ENCODE peak calls at places on chromosomes 1 and 21, in ten cellular contexts. D, T, U, N, H, F, R, V, C and Z are unnamed samples.

GRCh38 chr1:22104865-22105437 is 37.9 kb downstream of the WNT4 start:
- DNase-seq in R (no peak), U (no peak), F (no peak), H (no peak), V (no peak), T (no peak), N (no peak), C (peak; percentile 52), D (no peak), Z (no peak)

GRCh38 chr1:86517336-86517735 is 29.5 kb upstream of the CLCA4 start:
- DNase-seq in F (no peak), D (no peak), C (no peak), H (no peak), U (peak; percentile 1), R (no peak), V (no peak), T (no peak), N (no peak), Z (no peak)

GRCh38 chr1:10490271-10490970 is 15.7 kb downstream of the PEX14 start:
- DNase-seq in F (no peak), D (no peak), T (no peak), R (no peak), C (no peak), H (no peak), U (no peak), N (no peak), V (no peak), Z (no peak)

GRCh38 chr1:31413405-31414005 is 492 bp downstream of the SERINC2 start:
- DNase-seq in T (no peak), V (peak; percentile 44), U (no peak), D (no peak), R (no peak), H (peak; percentile 86), N (peak; percentile 56), C (no peak), F (no peak), Z (no peak)

GRCh38 chr1:115478933-115479551 is 141.0 kb upstream of the NGF start:
- DNase-seq in R (no peak), D (no peak), T (no peak), U (peak; percentile 81), V (no peak), F (no peak), N (peak; percentile 28), C (no peak), H (peak; percentile 49), Z (no peak)

GRCh38 chr1:178683304-178683703 is 41.7 kb upstream of the RALGPS2 start:
- DNase-seq in D (no peak), U (no peak), C (no peak), H (no peak), T (no peak), V (no peak), R (no peak), F (no peak), N (no peak), Z (no peak)

GRCh38 chr1:204190212-204191211 is 5.8 kb downstream of the KISS1 start:
- DNase-seq in D (no peak), T (no peak), V (peak; percentile 81), F (peak; percentile 17), R (peak; percentile 26), U (no peak), N (peak; percentile 43), C (no peak), H (no peak), Z (no peak)

GRCh38 chr1:15141933-15142647 is 11.5 kb upstream of the TMEM51 start:
- DNase-seq in N (no peak), V (peak; percentile 31), R (no peak), T (no peak), U (no peak), F (no peak), D (no peak), C (no peak), H (peak; percentile 85), Z (no peak)

GRCh38 chr1:36673207-36673606 is 190.5 kb upstream of the CSF3R start:
- DNase-seq in T (no peak), R (no peak), H (no peak), N (no peak), F (no peak), C (no peak), U (no peak), V (no peak), D (no peak), Z (no peak)

GRCh38 chr1:215517441-215517891 is 49.6 kb upstream of the KCTD3 start:
- DNase-seq in H (no peak), R (peak; percentile 65), T (no peak), V (peak; percentile 28), N (no peak), U (no peak), D (no peak), F (peak; percentile 22), C (no peak), Z (no peak)

GRCh38 chr1:202858306-202858705 is 30.6 kb downstream of the RABIF start:
- DNase-seq in H (peak; percentile 75), C (no peak), D (no peak), U (no peak), N (no peak), V (peak; percentile 53), T (no peak), R (peak; percentile 54), F (no peak), Z (no peak)

GRCh38 chr1:172408958-172409357 is 11.5 kb upstream of the C1orf105 start:
- DNase-seq in F (no peak), R (peak; percentile 61), T (no peak), U (no peak), V (no peak), H (no peak), D (no peak), C (no peak), N (no peak), Z (peak; percentile 37)

GRCh38 chr1:78240755-78241154 is 195.0 kb downstream of the GIPC2 start:
- DNase-seq in H (no peak), R (no peak), F (no peak), D (no peak), T (no peak), U (no peak), N (no peak), C (no peak), V (no peak), Z (no peak)

GRCh38 chr1:159881930-159882839 is 17.8 kb downstream of the CFAP45 start:
- DNase-seq in R (peak; percentile 81), N (no peak), F (peak; percentile 38), D (no peak), C (no peak), U (peak; percentile 96), H (peak; percentile 44), T (no peak), V (peak; percentile 89), Z (peak; percentile 76)

GRCh38 chr1:112866151-112866550 is 89.8 kb downstream of the SLC16A1 start:
- DNase-seq in N (no peak), V (peak; percentile 94), R (no peak), F (no peak), T (no peak), C (no peak), D (no peak), H (no peak), U (no peak), Z (peak; percentile 45)

GRCh38 chr1:16158993-16159831 is 3.3 kb upstream of the EPHA2 start:
- DNase-seq in T (no peak), F (no peak), U (no peak), D (no peak), C (no peak), N (no peak), H (no peak), R (no peak), V (no peak), Z (no peak)

GRCh38 chr1:145805057-145805456 is 18.8 kb downstream of the RNF115 start:
- DNase-seq in D (no peak), U (no peak), R (no peak), H (no peak), C (no peak), V (no peak), T (no peak), F (no peak), N (no peak), Z (no peak)

GRCh38 chr1:209409786-209410185 is 173.7 kb upstream of the CAMK1G start:
- DNase-seq in D (no peak), C (no peak), V (no peak), N (no peak), F (no peak), U (no peak), H (no peak), R (no peak), T (no peak), Z (peak; percentile 77)

GRCh38 chr21:26769613-26770188 is 75.5 kb downstream of the ADAMTS1 start:
- DNase-seq in C (no peak), D (no peak), F (peak; percentile 74), U (no peak), H (no peak), V (peak; percentile 43), R (no peak), N (peak; percentile 13), T (no peak), Z (peak; percentile 13)

GRCh38 chr1:10643607-10644306 is 152.7 kb downstream of the CASZ1 start:
- DNase-seq in H (no peak), N (no peak), C (no peak), D (no peak), R (no peak), U (peak; percentile 89), T (no peak), V (no peak), F (no peak), Z (no peak)

GRCh38 chr1:203556047-203556851 is 62.3 kb downstream of the OPTC start:
- DNase-seq in F (peak; percentile 3), D (no peak), N (peak; percentile 38), V (no peak), R (peak; percentile 86), T (no peak), U (no peak), C (no peak), H (peak; percentile 92), Z (peak; percentile 94)

GRCh38 chr1:154860154-154860870 is 9.8 kb downstream of the KCNN3 start:
- DNase-seq in R (no peak), D (no peak), N (no peak), F (no peak), T (peak; percentile 96), H (no peak), U (no peak), V (no peak), C (no peak), Z (no peak)

GRCh38 chr21:27171704-27172103 is 204.8 kb upstream of the ADAMTS5 start:
- DNase-seq in T (no peak), V (no peak), D (no peak), R (peak; percentile 78), H (no peak), F (no peak), C (no peak), U (no peak), N (no peak), Z (peak; percentile 51)

GRCh38 chr1:201156346-201156745 is 2.1 kb upstream of the TMEM9 start:
- DNase-seq in N (no peak), F (no peak), C (no peak), U (no peak), V (no peak), D (no peak), H (no peak), T (no peak), R (no peak), Z (no peak)

GRCh38 chr1:114076308-114076707 is 77.4 kb downstream of the SYT6 start:
- DNase-seq in C (no peak), R (no peak), F (no peak), N (no peak), H (no peak), D (no peak), U (no peak), T (no peak), V (no peak), Z (no peak)

GRCh38 chr1:1832151-1832550 is 53.9 kb upstream of the NADK start:
- DNase-seq in R (no peak), F (no peak), V (no peak), U (no peak), H (no peak), C (no peak), N (no peak), T (no peak), D (no peak), Z (no peak)

GRCh38 chr1:6523566-6523965 is 30.7 kb downstream of the NOL9 start:
- DNase-seq in R (no peak), T (peak; percentile 34), H (no peak), C (no peak), D (no peak), U (peak; percentile 10), V (peak; percentile 47), N (no peak), F (peak; percentile 39), Z (no peak)

GRCh38 chr1:65147424-65148177 is 402 bp upstream of the AK4 start:
- DNase-seq in H (peak; percentile 59), V (peak; percentile 11), C (peak; percentile 43), U (peak; percentile 31), N (peak; percentile 40), F (no peak), R (no peak), D (no peak), T (no peak), Z (no peak)